ENCODE peak calls at places on chromosomes 11 and 22, in five cellular contexts. T, B, R, Q and J are unnamed samples.
A peak's percentile ranks its signal among the peaks of the same experiment; 100 is the strongest.

GRCh38 chr11:107857550-107858216 is 904 bp downstream of the SLC35F2 start:
- DNase-seq in R (no peak), T (no peak), B (no peak), Q (no peak), J (peak; percentile 53)

GRCh38 chr11:100746448-100746847 is 59.4 kb downstream of the ARHGAP42 start:
- DNase-seq in Q (no peak), T (no peak), R (no peak), B (no peak), J (no peak)

GRCh38 chr11:76524919-76525318 is 80.1 kb downstream of the EMSY start:
- DNase-seq in B (no peak), Q (no peak), R (peak; percentile 60), T (peak; percentile 13), J (peak; percentile 56)

GRCh38 chr22:48863965-48864538 is 963.6 kb downstream of the BRD1 start:
- DNase-seq in Q (no peak), R (no peak), T (no peak), B (no peak), J (no peak)

GRCh38 chr11:6625832-6626420 is 6.7 kb upstream of the TPP1 start:
- DNase-seq in B (no peak), R (no peak), T (no peak), Q (no peak), J (no peak)

GRCh38 chr22:44721206-44721605 is 19.2 kb downstream of the PRR5 start:
- DNase-seq in R (no peak), B (no peak), Q (no peak), T (no peak), J (no peak)

GRCh38 chr22:26548303-26548702 is 36.0 kb upstream of the TFIP11 start:
- DNase-seq in T (no peak), R (no peak), Q (no peak), B (no peak), J (no peak)

GRCh38 chr22:22818861-22819855 is 68.5 kb upstream of the IGLL5 start:
- DNase-seq in B (peak; percentile 52), T (no peak), Q (no peak), R (no peak), J (no peak)

GRCh38 chr11:83195176-83195531 is 1.6 kb downstream of the ANKRD42 start:
- DNase-seq in R (no peak), Q (no peak), T (no peak), B (peak; percentile 30), J (no peak)

GRCh38 chr22:39306456-39307361 is 12.7 kb downstream of the RPL3 start:
- DNase-seq in B (no peak), T (no peak), R (no peak), Q (no peak), J (no peak)

GRCh38 chr11:35614949-35615569 is 3.2 kb upstream of the FJX1 start:
- DNase-seq in Q (no peak), T (no peak), B (no peak), R (no peak), J (no peak)
- H3K27ac ChIP-seq in Q (no peak overlapping the region), T (no peak overlapping the region), B (no peak overlapping the region), R (no peak overlapping the region), J (no peak overlapping the region)

GRCh38 chr11:13229675-13230359 is 47.8 kb upstream of the BMAL1 start:
- DNase-seq in B (no peak), Q (no peak), R (no peak), T (no peak), J (no peak)
- H3K27ac ChIP-seq in B (no peak overlapping the region), Q (no peak overlapping the region), R (no peak overlapping the region), T (no peak overlapping the region), J (no peak overlapping the region)

GRCh38 chr22:19962246-19962908 is 20.8 kb upstream of the TXNRD2 start:
- DNase-seq in R (peak; percentile 80), T (peak; percentile 71), Q (peak; percentile 68), B (peak; percentile 46), J (peak; percentile 91)
- H3K27ac ChIP-seq in R (peak overlapping the region; percentile 41), T (peak overlapping the region; percentile 78), Q (no peak overlapping the region), B (no peak overlapping the region), J (peak overlapping the region; percentile 83)

DNA sequence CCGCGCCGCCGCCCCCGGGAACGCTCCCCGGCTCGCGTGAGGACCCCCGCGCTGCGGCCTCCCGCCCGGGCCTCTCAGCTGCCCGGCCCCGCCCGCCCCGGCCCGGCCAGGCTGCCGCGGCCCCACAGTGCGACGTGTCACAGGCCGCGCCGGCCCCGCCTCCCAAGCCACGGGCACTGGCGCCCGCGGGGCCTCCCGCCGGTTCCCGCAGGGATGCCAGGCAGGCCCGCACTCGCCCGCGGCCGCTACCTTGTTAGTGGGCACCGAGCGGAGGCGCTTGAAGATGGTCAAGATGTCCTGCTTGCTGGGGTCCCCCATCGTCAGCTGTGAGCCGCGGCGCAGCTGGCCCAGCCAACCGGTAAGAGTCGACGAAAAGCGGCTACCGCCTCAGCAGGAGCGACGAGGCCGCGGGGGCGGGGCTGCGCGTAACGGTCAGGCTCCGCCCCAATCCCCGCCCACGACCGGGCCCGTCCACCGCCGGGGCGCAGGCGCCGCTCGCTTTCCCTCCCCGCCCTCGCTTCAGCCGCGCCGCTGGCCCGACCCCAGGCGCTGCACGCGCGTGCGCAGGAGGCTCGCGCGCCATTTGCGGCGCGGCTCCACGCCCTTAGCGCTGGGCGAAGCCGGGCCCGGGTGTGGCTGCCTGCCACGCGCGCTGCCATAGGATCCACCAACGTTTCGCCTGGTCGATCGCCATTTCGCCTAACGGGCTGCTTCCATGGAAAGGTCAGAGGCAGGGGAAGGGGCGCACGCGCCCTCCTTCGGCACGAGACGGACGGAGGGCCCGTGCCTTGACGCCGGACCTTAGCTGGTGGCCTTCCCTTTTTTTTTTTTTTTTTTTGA is at the start of gene ARFGAP3:
- DNase-seq in R (peak; percentile 93), Q (peak; percentile 96), B (peak; percentile 95), T (peak; percentile 96), J (peak; percentile 93)
- H3K27ac ChIP-seq in R (peak within 1 kb of the TSS; percentile 99), Q (peak within 1 kb of the TSS; percentile 89), B (peak within 1 kb of the TSS; percentile 93), T (peak within 1 kb of the TSS; percentile 92), J (peak within 1 kb of the TSS; percentile 97)